ENCODE peak calls at places on chromosome 13, in eight cellular contexts. P is sigmoid colon, A is GM12865, Y is cardiac fibroblast, Z is ovary, H is AG09309, S is gastrocnemius medialis, N is mammary epithelial cell. G is an unnamed sample.

GRCh38 chr13:102291587-102292218 is 110.1 kb downstream of the FGF14 start:
- DNase-seq in A (no peak), P (no peak), N (no peak), Y (peak; percentile 39), H (no peak), Z (no peak), S (no peak), G (no peak)

GRCh38 chr13:96816261-96816660 is 178.0 kb downstream of the OXGR1 start:
- DNase-seq in N (no peak), H (no peak), P (no peak), Z (no peak), Y (peak; percentile 92), A (no peak), S (peak; percentile 67), G (no peak)

GRCh38 chr13:44108345-44108858 is 228.7 kb downstream of the LACC1 start:
- DNase-seq in P (no peak), Z (no peak), N (peak; percentile 43), H (no peak), S (no peak), Y (no peak), A (no peak), G (no peak)

GRCh38 chr13:30870049-30870884 is 35.8 kb upstream of the MEDAG start:
- DNase-seq in N (peak; percentile 86), S (peak; percentile 88), H (peak; percentile 90), P (peak; percentile 88), A (peak; percentile 64), Z (peak; percentile 91), Y (peak; percentile 100), G (no peak)

GRCh38 chr13:49444517-49445395 is 682 bp downstream of the SETDB2 start:
- DNase-seq in A (peak; percentile 76), H (no peak), N (peak; percentile 52), Y (peak; percentile 47), Z (no peak), S (no peak), P (no peak), G (peak; percentile 13)

GRCh38 chr13:95627590-95627989 is 16.9 kb downstream of the DZIP1 start:
- DNase-seq in H (peak; percentile 21), S (no peak), Y (peak; percentile 62), Z (no peak), A (no peak), N (no peak), P (no peak), G (no peak)

GRCh38 chr13:71817335-71817734 is 49.7 kb downstream of the DACH1 start:
- DNase-seq in P (no peak), S (no peak), Y (no peak), H (no peak), A (no peak), Z (no peak), N (no peak), G (no peak)

GRCh38 chr13:114222461-114222968 is 12.2 kb upstream of the CDC16 start:
- DNase-seq in N (no peak), Y (peak; percentile 56), P (no peak), H (no peak), S (no peak), A (peak; percentile 18), Z (no peak), G (no peak)

GRCh38 chr13:49353908-49354307 is 90.0 kb downstream of the CAB39L start:
- DNase-seq in H (no peak), A (no peak), Z (no peak), Y (no peak), N (no peak), P (no peak), S (no peak), G (no peak)

GRCh38 chr13:98839826-98840769 is 87.6 kb upstream of the SLC15A1 start:
- DNase-seq in A (peak; percentile 56), P (peak; percentile 75), H (no peak), Z (peak; percentile 56), Y (peak; percentile 69), S (no peak), N (peak; percentile 26), G (peak; percentile 61)

GRCh38 chr13:39538826-39539555 is 64.0 kb downstream of the LHFPL6 start:
- DNase-seq in Y (peak; percentile 70), H (peak; percentile 14), Z (no peak), S (no peak), N (no peak), A (no peak), P (no peak), G (no peak)

GRCh38 chr13:77692746-77693448 is 4.6 kb upstream of the SLAIN1 start:
- DNase-seq in Z (no peak), P (no peak), N (no peak), Y (no peak), H (no peak), A (no peak), S (no peak), G (no peak)

GRCh38 chr13:36848228-36848982 is 29.4 kb downstream of the RFXAP start:
- DNase-seq in S (no peak), N (no peak), H (no peak), Y (peak; percentile 30), Z (no peak), P (no peak), A (peak; percentile 52), G (no peak)

GRCh38 chr13:77338961-77339401 is 12.1 kb upstream of the MYCBP2 start:
- DNase-seq in N (no peak), Y (no peak), Z (no peak), S (no peak), A (peak; percentile 68), P (no peak), H (no peak), G (no peak)

GRCh38 chr13:45481688-45482087 is 16.9 kb downstream of the COG3 start:
- DNase-seq in A (no peak), P (no peak), N (no peak), H (no peak), Z (no peak), Y (no peak), S (no peak), G (no peak)

GRCh38 chr13:64639206-64639605 is 2590.9 kb downstream of the PCDH9 start:
- DNase-seq in H (no peak), Y (peak; percentile 5), P (no peak), N (no peak), S (no peak), A (no peak), Z (no peak), G (no peak)

GRCh38 chr13:101520672-101521071 is 68.2 kb downstream of the ITGBL1 start:
- DNase-seq in A (peak; percentile 13), N (peak; percentile 69), Z (no peak), P (no peak), Y (peak; percentile 83), H (no peak), S (no peak), G (no peak)

GRCh38 chr13:106486287-106486686 is 49.2 kb downstream of the EFNB2 start:
- DNase-seq in Z (no peak), H (no peak), N (no peak), A (no peak), S (no peak), P (no peak), Y (no peak), G (no peak)

GRCh38 chr13:102800145-102801041 is 1.5 kb downstream of the BIVM start:
- DNase-seq in P (peak; percentile 89), Z (peak; percentile 80), A (peak; percentile 90), Y (peak; percentile 79), S (peak; percentile 77), H (peak; percentile 13), N (peak; percentile 79), G (peak; percentile 96)

GRCh38 chr13:22103628-22104027 is 432.8 kb downstream of the FGF9 start:
- DNase-seq in N (no peak), Z (no peak), Y (no peak), H (no peak), P (no peak), A (no peak), S (no peak), G (no peak)

GRCh38 chr13:37884026-37884425 is 14.5 kb upstream of the TRPC4 start:
- DNase-seq in Y (no peak), Z (no peak), A (no peak), S (no peak), H (no peak), N (no peak), P (no peak), G (no peak)

GRCh38 chr13:37878496-37878895 is 8.9 kb upstream of the TRPC4 start:
- DNase-seq in S (no peak), Y (peak; percentile 39), H (no peak), Z (no peak), A (no peak), N (no peak), P (no peak), G (no peak)

GRCh38 chr13:37884674-37885073 is 15.1 kb upstream of the TRPC4 start:
- DNase-seq in P (no peak), H (no peak), N (no peak), S (no peak), A (no peak), Y (no peak), Z (no peak), G (no peak)

GRCh38 chr13:37878921-37879320 is 9.3 kb upstream of the TRPC4 start:
- DNase-seq in S (no peak), N (no peak), H (no peak), P (no peak), Y (no peak), Z (no peak), A (no peak), G (no peak)
- TF ChIP-seq CTCF in S (no peak), N (no peak), H (no peak), P (no peak), Y (no peak), Z (no peak), A (no peak), G (no peak)

GRCh38 chr13:51221108-51221507 is 1.1 kb upstream of the FAM124A start:
- DNase-seq in Z (no peak), A (no peak), N (no peak), P (no peak), S (no peak), Y (no peak), H (no peak), G (no peak)

GRCh38 chr13:51222510-51223283 is 499 bp downstream of the FAM124A start:
- DNase-seq in A (no peak), N (no peak), S (no peak), Z (peak; percentile 15), Y (no peak), H (no peak), P (no peak), G (peak; percentile 29)

GRCh38 chr13:51220706-51221105 is 1.5 kb upstream of the FAM124A start:
- DNase-seq in P (no peak), H (no peak), A (no peak), S (no peak), Y (no peak), Z (no peak), N (no peak), G (no peak)

GRCh38 chr13:51223284-51224270 is 1.4 kb downstream of the FAM124A start:
- DNase-seq in Z (no peak), N (no peak), A (no peak), P (no peak), H (no peak), S (no peak), Y (no peak), G (no peak)

GRCh38 chr13:51221674-51222509 is at the start of gene FAM124A:
- DNase-seq in Y (no peak), A (peak; percentile 46), H (no peak), S (no peak), N (no peak), Z (peak; percentile 51), P (peak; percentile 75), G (peak; percentile 77)
- TF ChIP-seq CTCF in Y (no peak), A (peak; percentile 26), H (no peak), S (no peak), N (peak; percentile 11), Z (no peak), P (no peak), G (peak; percentile 22)

GRCh38 chr13:112252744-112253590 is 123.2 kb upstream of the SPACA7 start:
- DNase-seq in Y (no peak), Z (no peak), S (no peak), P (no peak), N (no peak), A (no peak), H (no peak), G (no peak)
- TF ChIP-seq CTCF in Y (no peak), Z (no peak), S (no peak), P (no peak), N (no peak), A (no peak), H (no peak), G (no peak)

GRCh38 chr13:110363009-110363408 is 55.9 kb downstream of the COL4A2 start:
- DNase-seq in H (no peak), A (no peak), Z (no peak), P (peak; percentile 85), Y (no peak), N (no peak), S (no peak), G (no peak)
- TF ChIP-seq CTCF in H (no peak), A (peak; percentile 7), Z (no peak), P (peak; percentile 46), Y (peak; percentile 27), N (peak; percentile 8), S (no peak), G (no peak)